ENCODE peak calls at places on chromosome 17, in four cellular contexts. One of them, this sample, is unnamed.

GRCh38 chr17:16328997-16329396 is 24.3 kb downstream of the CENPV start:
- DNase-seq in posterior cingulate gyrus: no peak
- DNase-seq in GM23338: peak
- DNase-seq in CD8-positive, alpha-beta T cell: no peak
- DNase-seq in this sample: no peak

GRCh38 chr17:53032861-53033271 is 789.9 kb upstream of the KIF2B start:
- DNase-seq in GM23338: peak
- DNase-seq in posterior cingulate gyrus: no peak
- DNase-seq in CD8-positive, alpha-beta T cell: no peak
- DNase-seq in this sample: no peak

GRCh38 chr17:75842411-75842810 is 1.8 kb downstream of the UNC13D start:
- DNase-seq in CD8-positive, alpha-beta T cell: no peak
- DNase-seq in GM23338: no peak
- DNase-seq in posterior cingulate gyrus: no peak
- DNase-seq in this sample: no peak

GRCh38 chr17:9386401-9386800 is 189.2 kb downstream of the STX8 start:
- DNase-seq in CD8-positive, alpha-beta T cell: no peak
- DNase-seq in posterior cingulate gyrus: no peak
- DNase-seq in GM23338: no peak
- DNase-seq in this sample: no peak

GRCh38 chr17:21345236-21345635 is 30.9 kb upstream of the KCNJ12 start:
- DNase-seq in GM23338: no peak
- DNase-seq in CD8-positive, alpha-beta T cell: no peak
- DNase-seq in posterior cingulate gyrus: peak
- DNase-seq in this sample: no peak

GRCh38 chr17:45319239-45319703 is 2.5 kb upstream of the MAP3K14 start:
- DNase-seq in GM23338: no peak
- DNase-seq in CD8-positive, alpha-beta T cell: no peak
- DNase-seq in posterior cingulate gyrus: no peak
- DNase-seq in this sample: no peak

GRCh38 chr17:38326996-38327792 is 16.6 kb downstream of the GPR179 start:
- DNase-seq in CD8-positive, alpha-beta T cell: no peak
- DNase-seq in posterior cingulate gyrus: no peak
- DNase-seq in GM23338: no peak
- DNase-seq in this sample: no peak

GRCh38 chr17:59807892-59808509 is 84.7 kb downstream of the TUBD1 start:
- DNase-seq in posterior cingulate gyrus: no peak
- DNase-seq in CD8-positive, alpha-beta T cell: no peak
- DNase-seq in GM23338: no peak
- DNase-seq in this sample: no peak

GRCh38 chr17:14098246-14098645 is 28.9 kb downstream of the COX10 start:
- DNase-seq in posterior cingulate gyrus: no peak
- DNase-seq in CD8-positive, alpha-beta T cell: no peak
- DNase-seq in GM23338: peak
- DNase-seq in this sample: no peak

GRCh38 chr17:73393962-73394361 is 82.2 kb upstream of the CDC42EP4 start:
- DNase-seq in posterior cingulate gyrus: peak
- DNase-seq in CD8-positive, alpha-beta T cell: no peak
- DNase-seq in GM23338: peak
- DNase-seq in this sample: no peak

GRCh38 chr17:14604920-14605599 is 304.2 kb downstream of the HS3ST3B1 start:
- DNase-seq in posterior cingulate gyrus: no peak
- DNase-seq in GM23338: no peak
- DNase-seq in CD8-positive, alpha-beta T cell: no peak
- DNase-seq in this sample: no peak

GRCh38 chr17:77304051-77304745 is 163.4 kb downstream of the SEC14L1 start:
- DNase-seq in CD8-positive, alpha-beta T cell: no peak
- DNase-seq in GM23338: no peak
- DNase-seq in posterior cingulate gyrus: no peak
- DNase-seq in this sample: no peak

GRCh38 chr17:81720267-81721071 is 8.4 kb downstream of the SLC25A10 start:
- DNase-seq in CD8-positive, alpha-beta T cell: no peak
- DNase-seq in posterior cingulate gyrus: no peak
- DNase-seq in GM23338: no peak
- DNase-seq in this sample: no peak

GRCh38 chr17:77391668-77392375 is 251.1 kb downstream of the SEC14L1 start:
- DNase-seq in CD8-positive, alpha-beta T cell: peak
- DNase-seq in posterior cingulate gyrus: no peak
- DNase-seq in GM23338: peak
- DNase-seq in this sample: no peak

GRCh38 chr17:6137716-6138502 is 67.7 kb downstream of the WSCD1 start:
- DNase-seq in CD8-positive, alpha-beta T cell: no peak
- DNase-seq in posterior cingulate gyrus: no peak
- DNase-seq in GM23338: no peak
- DNase-seq in this sample: no peak

GRCh38 chr17:73203135-73203787 is 10.4 kb downstream of the COG1 start:
- DNase-seq in CD8-positive, alpha-beta T cell: no peak
- DNase-seq in GM23338: no peak
- DNase-seq in posterior cingulate gyrus: no peak
- DNase-seq in this sample: no peak

GRCh38 chr17:77935121-77935571 is 23.4 kb upstream of the TNRC6C start:
- DNase-seq in CD8-positive, alpha-beta T cell: no peak
- DNase-seq in posterior cingulate gyrus: no peak
- DNase-seq in GM23338: peak
- DNase-seq in this sample: no peak

GRCh38 chr17:45867702-45868101 is 23.0 kb downstream of the SPPL2C start:
- DNase-seq in CD8-positive, alpha-beta T cell: no peak
- DNase-seq in GM23338: peak
- DNase-seq in posterior cingulate gyrus: no peak
- DNase-seq in this sample: no peak

GRCh38 chr17:29019475-29020181 is 13.8 kb upstream of the SEZ6 start:
- DNase-seq in GM23338: peak
- DNase-seq in CD8-positive, alpha-beta T cell: no peak
- DNase-seq in posterior cingulate gyrus: peak
- DNase-seq in this sample: no peak

GRCh38 chr17:81142301-81143199 is 22.8 kb upstream of the PVALEF start:
- DNase-seq in CD8-positive, alpha-beta T cell: peak
- DNase-seq in GM23338: peak
- DNase-seq in posterior cingulate gyrus: no peak
- DNase-seq in this sample: peak

GRCh38 chr17:67608691-67609090 is 109.0 kb upstream of the NOL11 start:
- DNase-seq in CD8-positive, alpha-beta T cell: no peak
- DNase-seq in GM23338: no peak
- DNase-seq in posterior cingulate gyrus: no peak
- DNase-seq in this sample: no peak

GRCh38 chr17:21463779-21464407 is 87.7 kb downstream of the KCNJ12 start:
- DNase-seq in CD8-positive, alpha-beta T cell: no peak
- DNase-seq in GM23338: peak
- DNase-seq in posterior cingulate gyrus: no peak
- DNase-seq in this sample: no peak

GRCh38 chr17:28405632-28406477 is at the start of gene SLC46A1:
- DNase-seq in GM23338: peak
- DNase-seq in posterior cingulate gyrus: peak
- DNase-seq in CD8-positive, alpha-beta T cell: peak
- DNase-seq in this sample: no peak

GRCh38 chr17:81081217-81081616 is 46.3 kb downstream of the BAIAP2 start:
- DNase-seq in CD8-positive, alpha-beta T cell: no peak
- DNase-seq in GM23338: no peak
- DNase-seq in posterior cingulate gyrus: no peak
- DNase-seq in this sample: no peak

GRCh38 chr17:43756176-43756575 is 2.4 kb downstream of the SOST start:
- DNase-seq in GM23338: no peak
- DNase-seq in CD8-positive, alpha-beta T cell: no peak
- DNase-seq in posterior cingulate gyrus: no peak
- DNase-seq in this sample: no peak

GRCh38 chr17:38353668-38354067 is 2.0 kb downstream of the SOCS7 start:
- DNase-seq in CD8-positive, alpha-beta T cell: no peak
- DNase-seq in GM23338: no peak
- DNase-seq in posterior cingulate gyrus: peak
- DNase-seq in this sample: no peak

GRCh38 chr17:53792451-53792850 is 30.3 kb upstream of the KIF2B start:
- DNase-seq in posterior cingulate gyrus: no peak
- DNase-seq in CD8-positive, alpha-beta T cell: no peak
- DNase-seq in GM23338: no peak
- DNase-seq in this sample: no peak

GRCh38 chr17:17567631-17568030 is 23.9 kb downstream of the PEMT start:
- DNase-seq in GM23338: no peak
- DNase-seq in posterior cingulate gyrus: peak
- DNase-seq in CD8-positive, alpha-beta T cell: no peak
- DNase-seq in this sample: no peak

GRCh38 chr17:55433029-55433628 is 11.5 kb upstream of the MMD start:
- DNase-seq in CD8-positive, alpha-beta T cell: no peak
- DNase-seq in posterior cingulate gyrus: no peak
- DNase-seq in GM23338: no peak
- DNase-seq in this sample: no peak

GRCh38 chr17:65592131-65592965 is 30.9 kb upstream of the AXIN2 start:
- DNase-seq in posterior cingulate gyrus: peak
- DNase-seq in CD8-positive, alpha-beta T cell: no peak
- DNase-seq in GM23338: no peak
- DNase-seq in this sample: no peak

GRCh38 chr17:28686296-28686695 is 24.3 kb downstream of the SUPT6H start:
- DNase-seq in CD8-positive, alpha-beta T cell: no peak
- DNase-seq in GM23338: no peak
- DNase-seq in posterior cingulate gyrus: no peak
- DNase-seq in this sample: no peak

GRCh38 chr17:50458290-50458689 is 10.4 kb downstream of the CHAD start:
- DNase-seq in posterior cingulate gyrus: no peak
- DNase-seq in CD8-positive, alpha-beta T cell: no peak
- DNase-seq in GM23338: no peak
- DNase-seq in this sample: no peak

GRCh38 chr17:65698381-65699061 is 137.1 kb upstream of the AXIN2 start:
- DNase-seq in GM23338: peak
- DNase-seq in posterior cingulate gyrus: no peak
- DNase-seq in CD8-positive, alpha-beta T cell: no peak
- DNase-seq in this sample: no peak

GRCh38 chr17:29347831-29348281 is 42.3 kb upstream of the TAOK1 start:
- DNase-seq in GM23338: no peak
- DNase-seq in posterior cingulate gyrus: no peak
- DNase-seq in CD8-positive, alpha-beta T cell: no peak
- DNase-seq in this sample: no peak

This sample was measured in CD8-positive, alpha-beta memory T cell.